ENCODE peak calls at places on chromosomes 5 and 9, in seven cellular contexts. G is activated CD4-positive, alpha-beta T cell treated with anti-CD3 and anti-CD28 coated beads, Interleukin-2, amount 50 U/mL, for 4 hours; X is activated CD8-positive, alpha-beta memory T cell treated with anti-CD3 and anti-CD28 coated beads, Interleukin-2, amount 50 U/mL, for 48 hours; M is kidney tubule cell; J is H54; N is SK-N-SH; E is ecto neural progenitor cell. A is an unnamed sample.

GRCh38 chr5:6362846-6363245 is 15.5 kb downstream of the MED10 start:
- DNase-seq in X (no peak), J (no peak), N (no peak), G (no peak), M (no peak), E (peak; percentile 25), A (no peak)

GRCh38 chr5:68749648-68750047 is 344.2 kb upstream of the SLC30A5 start:
- DNase-seq in G (no peak), X (no peak), E (no peak), N (no peak), M (no peak), J (no peak), A (no peak)

GRCh38 chr5:88666761-88667186 is 216.2 kb downstream of the MEF2C start:
- DNase-seq in N (no peak), X (no peak), E (no peak), J (no peak), M (no peak), G (no peak), A (no peak)

GRCh38 chr9:124574944-124575343 is 67.7 kb upstream of the NR5A1 start:
- DNase-seq in G (no peak), X (no peak), M (peak; percentile 75), J (peak; percentile 79), E (no peak), N (no peak), A (no peak)

GRCh38 chr5:8470489-8470888 is 601.5 kb downstream of the MTRR start:
- DNase-seq in X (no peak), J (no peak), M (no peak), N (no peak), E (no peak), G (no peak), A (no peak)

GRCh38 chr9:103514767-103515166 is 519.6 kb downstream of the CYLC2 start:
- DNase-seq in M (no peak), G (no peak), X (no peak), E (no peak), J (no peak), N (no peak), A (no peak)

GRCh38 chr9:114343471-114344187 is 14.0 kb downstream of the ORM2 start:
- DNase-seq in N (no peak), J (no peak), G (no peak), E (no peak), X (no peak), M (no peak), A (no peak)

GRCh38 chr9:71863652-71864051 is 47.3 kb downstream of the ABHD17B start:
- DNase-seq in M (no peak), X (no peak), E (no peak), J (no peak), N (no peak), G (no peak), A (no peak)

GRCh38 chr5:145084834-145085233 is 750.3 kb downstream of the PRELID2 start:
- DNase-seq in G (no peak), J (no peak), E (no peak), N (no peak), X (no peak), M (no peak), A (no peak)

GRCh38 chr5:50791813-50792212 is 125.4 kb downstream of the PARP8 start:
- DNase-seq in X (no peak), N (no peak), J (no peak), G (no peak), E (no peak), M (no peak), A (no peak)

GRCh38 chr5:169856571-169856970 is 123.7 kb downstream of the INSYN2B start:
- DNase-seq in N (no peak), G (no peak), E (no peak), M (peak; percentile 91), X (no peak), J (peak; percentile 63), A (peak; percentile 51)

A was measured in PC-9.